ENCODE peak calls at places on chromosomes 6 and 20, in five cellular contexts. One of them, this sample, is unnamed.
A peak's percentile ranks its signal among the peaks of the same experiment; 100 is the strongest.

GRCh38 chr20:63735859-63736718 is at the start of gene LIME1:
- DNase-seq in HepG2: no peak
- DNase-seq in GM23338: no peak
- DNase-seq in IMR-90: no peak
- DNase-seq in mesendoderm: no peak
- DNase-seq in this sample: no peak

GRCh38 chr20:37642246-37642645 is 51.6 kb upstream of the CTNNBL1 start:
- DNase-seq in HepG2: no peak
- DNase-seq in GM23338: no peak
- DNase-seq in IMR-90: no peak
- DNase-seq in mesendoderm: no peak
- DNase-seq in this sample: no peak

GRCh38 chr6:18498408-18498807 is 111.3 kb downstream of the RNF144B start:
- DNase-seq in HepG2: no peak
- DNase-seq in GM23338: no peak
- DNase-seq in IMR-90: no peak
- DNase-seq in mesendoderm: no peak
- DNase-seq in this sample: no peak

GRCh38 chr20:47205577-47206123 is 150.8 kb downstream of the ZMYND8 start:
- DNase-seq in HepG2: peak; percentile 78
- DNase-seq in GM23338: peak; percentile 74
- DNase-seq in IMR-90: peak; percentile 79
- DNase-seq in mesendoderm: peak; percentile 69
- DNase-seq in this sample: peak; percentile 48

GRCh38 chr6:120384671-120385070 is 949.6 kb downstream of the TBC1D32 start:
- DNase-seq in HepG2: no peak
- DNase-seq in GM23338: no peak
- DNase-seq in IMR-90: no peak
- DNase-seq in mesendoderm: no peak
- DNase-seq in this sample: no peak

GRCh38 chr20:32574296-32575226 is 10.6 kb downstream of the NOL4L start:
- DNase-seq in HepG2: no peak
- DNase-seq in GM23338: peak; percentile 59
- DNase-seq in IMR-90: peak; percentile 88
- DNase-seq in mesendoderm: peak; percentile 83
- DNase-seq in this sample: peak; percentile 81

GRCh38 chr20:15475483-15475882 is 1097.8 kb downstream of the KIF16B start:
- DNase-seq in HepG2: no peak
- DNase-seq in GM23338: no peak
- DNase-seq in IMR-90: no peak
- DNase-seq in mesendoderm: no peak
- DNase-seq in this sample: no peak

GRCh38 chr6:18820725-18821124 is 433.6 kb downstream of the RNF144B start:
- DNase-seq in HepG2: no peak
- DNase-seq in GM23338: peak; percentile 39
- DNase-seq in IMR-90: no peak
- DNase-seq in mesendoderm: peak; percentile 45
- DNase-seq in this sample: no peak

GRCh38 chr6:80009531-80009930 is 5.1 kb downstream of the TTK start:
- DNase-seq in HepG2: no peak
- DNase-seq in GM23338: no peak
- DNase-seq in IMR-90: no peak
- DNase-seq in mesendoderm: no peak
- DNase-seq in this sample: no peak

GRCh38 chr6:150412221-150412620 is 43.4 kb downstream of the IYD start:
- DNase-seq in HepG2: no peak
- DNase-seq in GM23338: no peak
- DNase-seq in IMR-90: no peak
- DNase-seq in mesendoderm: no peak
- DNase-seq in this sample: peak; percentile 25

GRCh38 chr6:53014034-53014433 is 18.9 kb upstream of the GSTA4 start:
- DNase-seq in HepG2: no peak
- DNase-seq in GM23338: no peak
- DNase-seq in IMR-90: peak; percentile 76
- DNase-seq in mesendoderm: no peak
- DNase-seq in this sample: peak; percentile 89

GRCh38 chr6:108805611-108806181 is 42.5 kb upstream of the ARMC2 start:
- DNase-seq in HepG2: no peak
- DNase-seq in GM23338: no peak
- DNase-seq in IMR-90: no peak
- DNase-seq in mesendoderm: no peak
- DNase-seq in this sample: no peak

GRCh38 chr6:146135167-146135566 is 106.3 kb downstream of the GRM1 start:
- DNase-seq in HepG2: no peak
- DNase-seq in GM23338: no peak
- DNase-seq in IMR-90: no peak
- DNase-seq in mesendoderm: peak; percentile 50
- DNase-seq in this sample: no peak

GRCh38 chr6:49939993-49940498 is 23.9 kb downstream of the DEFB114 start:
- DNase-seq in HepG2: no peak
- DNase-seq in GM23338: peak; percentile 19
- DNase-seq in IMR-90: no peak
- DNase-seq in mesendoderm: peak; percentile 89
- DNase-seq in this sample: no peak

GRCh38 chr6:67885081-67886033 is 749.7 kb upstream of the ADGRB3 start:
- DNase-seq in HepG2: no peak
- DNase-seq in GM23338: no peak
- DNase-seq in IMR-90: no peak
- DNase-seq in mesendoderm: no peak
- DNase-seq in this sample: no peak

GRCh38 chr6:119182875-119183274 is 104.4 kb upstream of the FAM184A start:
- DNase-seq in HepG2: no peak
- DNase-seq in GM23338: no peak
- DNase-seq in IMR-90: no peak
- DNase-seq in mesendoderm: no peak
- DNase-seq in this sample: no peak

GRCh38 chr20:43840382-43841070 is 74.1 kb upstream of the TOX2 start:
- DNase-seq in HepG2: peak; percentile 39
- DNase-seq in GM23338: peak; percentile 83
- DNase-seq in IMR-90: peak; percentile 29
- DNase-seq in mesendoderm: peak; percentile 78
- DNase-seq in this sample: no peak

GRCh38 chr20:46545077-46545826 is 5.2 kb downstream of the OCSTAMP start:
- DNase-seq in HepG2: no peak
- DNase-seq in GM23338: no peak
- DNase-seq in IMR-90: peak; percentile 21
- DNase-seq in mesendoderm: no peak
- DNase-seq in this sample: no peak

GRCh38 chr6:45626087-45626891 is 248.6 kb upstream of the SUPT3H start:
- DNase-seq in HepG2: no peak
- DNase-seq in GM23338: no peak
- DNase-seq in IMR-90: peak; percentile 84
- DNase-seq in mesendoderm: no peak
- DNase-seq in this sample: peak; percentile 81

GRCh38 chr6:159532155-159532554 is 160.9 kb downstream of the SOD2 start:
- DNase-seq in HepG2: no peak
- DNase-seq in GM23338: peak; percentile 56
- DNase-seq in IMR-90: no peak
- DNase-seq in mesendoderm: no peak
- DNase-seq in this sample: no peak

GRCh38 chr6:53837875-53838806 is 43.3 kb downstream of the LRRC1 start:
- DNase-seq in HepG2: no peak
- DNase-seq in GM23338: no peak
- DNase-seq in IMR-90: peak; percentile 22
- DNase-seq in mesendoderm: no peak
- DNase-seq in this sample: peak; percentile 41

DNA sequence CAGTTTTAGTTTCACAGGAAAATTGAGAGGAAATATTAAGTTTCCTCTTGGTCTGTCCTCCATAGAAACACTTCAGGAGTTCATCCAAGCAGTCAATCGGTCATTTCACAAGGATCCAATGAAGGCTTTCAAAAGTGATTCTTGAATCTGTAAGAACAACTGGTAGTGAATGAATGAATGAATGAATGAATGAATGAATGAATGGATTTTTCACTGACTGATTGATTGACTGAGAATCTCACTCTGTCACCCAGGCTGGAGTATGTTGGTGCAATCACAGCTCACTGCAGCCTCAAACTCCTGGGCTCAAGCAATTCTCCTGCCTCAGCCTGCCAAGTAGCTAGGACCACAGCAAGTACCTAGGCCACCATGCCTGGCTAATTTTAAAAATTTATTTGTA is 39.4 kb upstream of the TAF8 start:
- DNase-seq in HepG2: no peak
- DNase-seq in GM23338: no peak
- DNase-seq in IMR-90: no peak
- DNase-seq in mesendoderm: no peak
- DNase-seq in this sample: no peak
- H3K4me3 ChIP-seq in HepG2: no peak overlapping the region
- H3K4me3 ChIP-seq in GM23338: no peak overlapping the region
- H3K4me3 ChIP-seq in IMR-90: no peak overlapping the region
- H3K4me3 ChIP-seq in mesendoderm: no peak overlapping the region
- H3K4me3 ChIP-seq in this sample: no peak overlapping the region

GRCh38 chr6:390914-391558 is 516 bp upstream of the IRF4 start:
- DNase-seq in HepG2: no peak
- DNase-seq in GM23338: peak; percentile 77
- DNase-seq in IMR-90: no peak
- DNase-seq in mesendoderm: peak; percentile 68
- DNase-seq in this sample: peak; percentile 25

GRCh38 chr6:394641-395289 is 3.2 kb downstream of the IRF4 start:
- DNase-seq in HepG2: no peak
- DNase-seq in GM23338: no peak
- DNase-seq in IMR-90: no peak
- DNase-seq in mesendoderm: no peak
- DNase-seq in this sample: no peak

GRCh38 chr6:393391-394221 is 2.1 kb downstream of the IRF4 start:
- DNase-seq in HepG2: no peak
- DNase-seq in GM23338: peak; percentile 58
- DNase-seq in IMR-90: no peak
- DNase-seq in mesendoderm: peak; percentile 23
- DNase-seq in this sample: peak; percentile 19

GRCh38 chr6:391559-392440 is at the start of gene IRF4:
- DNase-seq in HepG2: no peak
- DNase-seq in GM23338: peak; percentile 72
- DNase-seq in IMR-90: no peak
- DNase-seq in mesendoderm: peak; percentile 65
- DNase-seq in this sample: peak; percentile 4

DNA sequence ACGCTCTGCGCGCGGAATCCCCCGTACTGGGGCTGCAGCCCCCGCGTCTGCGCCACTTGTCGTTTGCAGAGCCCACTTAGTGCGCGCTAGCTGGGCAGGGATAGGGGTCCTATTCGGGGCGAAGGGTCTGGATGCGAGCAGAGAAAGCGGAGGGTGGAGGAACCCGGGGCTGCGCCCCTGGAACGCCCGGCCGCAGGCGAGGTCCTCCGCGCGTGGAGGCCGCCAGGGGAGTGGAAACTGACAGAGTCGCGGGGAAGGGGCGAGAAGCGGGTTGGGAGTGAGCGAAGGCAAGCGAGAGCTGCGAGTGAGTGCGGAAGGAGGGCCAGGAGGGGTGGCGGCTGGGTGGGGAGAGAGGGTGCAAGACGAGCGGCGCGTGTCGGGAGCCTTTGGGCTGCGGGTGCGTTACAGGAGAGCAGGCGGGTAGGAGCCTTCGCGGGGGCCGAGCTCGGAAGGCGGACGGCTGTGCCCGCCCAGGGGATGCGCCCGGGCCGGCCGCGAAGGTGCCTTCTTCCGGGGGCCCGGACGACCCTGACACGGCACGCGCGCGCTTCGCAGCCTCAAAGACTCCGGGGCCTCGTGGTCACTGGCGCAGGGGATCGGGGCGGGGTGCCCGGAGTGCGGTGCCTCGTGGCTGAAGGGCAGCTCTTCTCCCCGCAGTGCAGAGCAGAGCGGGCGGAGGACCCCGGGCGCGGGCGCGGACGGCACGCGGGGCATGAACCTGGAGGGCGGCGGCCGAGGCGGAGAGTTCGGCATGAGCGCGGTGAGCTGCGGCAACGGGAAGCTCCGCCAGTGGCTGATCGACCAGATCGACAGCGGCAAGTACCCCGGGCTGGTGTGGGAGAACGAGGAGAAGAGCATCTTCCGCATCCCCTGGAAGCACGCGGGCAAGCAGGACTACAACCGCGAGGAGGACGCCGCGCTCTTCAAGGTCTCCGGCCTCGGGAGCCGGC is 1.2 kb downstream of the IRF4 start:
- DNase-seq in HepG2: no peak
- DNase-seq in GM23338: peak; percentile 48
- DNase-seq in IMR-90: no peak
- DNase-seq in mesendoderm: peak; percentile 57
- DNase-seq in this sample: peak; percentile 2
- H3K27me3 ChIP-seq in HepG2: peaks cover 72% of the 10 kb centered on the region
- H3K27me3 ChIP-seq in GM23338: peaks cover 75% of the 10 kb centered on the region
- H3K27me3 ChIP-seq in IMR-90: peaks cover 83% of the 10 kb centered on the region
- H3K27me3 ChIP-seq in mesendoderm: peaks cover 29% of the 10 kb centered on the region
- H3K27me3 ChIP-seq in this sample: peaks cover 24% of the 10 kb centered on the region

DNA sequence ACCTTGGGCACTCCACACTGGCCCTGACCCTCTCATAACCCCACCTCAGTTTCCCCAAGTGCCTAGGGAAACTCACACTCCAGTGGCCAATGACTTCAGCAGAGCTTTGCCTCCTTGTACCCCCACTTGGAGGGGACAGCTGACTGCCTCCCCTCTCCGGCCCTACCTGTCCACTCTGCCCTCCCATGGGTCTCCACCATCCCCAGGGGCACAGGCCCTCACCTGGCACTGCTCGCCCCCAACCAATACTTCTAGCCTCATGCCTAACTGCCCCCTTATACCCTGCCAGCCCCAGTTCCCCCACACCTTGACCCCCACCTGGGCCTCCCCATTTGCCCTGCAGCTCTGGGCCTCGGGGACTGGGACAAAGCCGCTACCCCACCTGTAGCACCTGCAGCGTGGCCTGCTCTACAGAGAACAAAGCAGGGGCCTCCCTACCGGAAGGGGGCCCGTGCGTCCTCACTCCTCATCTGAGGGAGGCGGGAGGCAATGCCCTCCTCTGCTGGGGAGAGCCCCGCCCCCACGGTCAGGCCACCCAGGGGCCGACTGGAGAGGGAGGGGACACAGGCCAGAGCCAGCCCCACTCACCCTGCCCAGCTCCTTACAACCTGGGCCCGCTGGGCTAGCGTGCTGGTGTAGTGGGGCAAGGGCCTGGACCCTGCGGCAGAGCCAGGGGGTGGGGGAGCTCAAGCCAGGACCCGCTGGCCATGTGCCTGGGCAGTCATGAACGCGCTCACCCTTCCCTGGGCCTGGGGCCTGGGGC is 8.2 kb downstream of the LAMA5 start:
- DNase-seq in HepG2: no peak
- DNase-seq in GM23338: no peak
- DNase-seq in IMR-90: no peak
- DNase-seq in mesendoderm: no peak
- DNase-seq in this sample: no peak
- H3K4me3 ChIP-seq in HepG2: no peak overlapping the region
- H3K4me3 ChIP-seq in GM23338: no peak overlapping the region
- H3K4me3 ChIP-seq in IMR-90: no peak overlapping the region
- H3K4me3 ChIP-seq in mesendoderm: no peak overlapping the region
- H3K4me3 ChIP-seq in this sample: no peak overlapping the region

DNA sequence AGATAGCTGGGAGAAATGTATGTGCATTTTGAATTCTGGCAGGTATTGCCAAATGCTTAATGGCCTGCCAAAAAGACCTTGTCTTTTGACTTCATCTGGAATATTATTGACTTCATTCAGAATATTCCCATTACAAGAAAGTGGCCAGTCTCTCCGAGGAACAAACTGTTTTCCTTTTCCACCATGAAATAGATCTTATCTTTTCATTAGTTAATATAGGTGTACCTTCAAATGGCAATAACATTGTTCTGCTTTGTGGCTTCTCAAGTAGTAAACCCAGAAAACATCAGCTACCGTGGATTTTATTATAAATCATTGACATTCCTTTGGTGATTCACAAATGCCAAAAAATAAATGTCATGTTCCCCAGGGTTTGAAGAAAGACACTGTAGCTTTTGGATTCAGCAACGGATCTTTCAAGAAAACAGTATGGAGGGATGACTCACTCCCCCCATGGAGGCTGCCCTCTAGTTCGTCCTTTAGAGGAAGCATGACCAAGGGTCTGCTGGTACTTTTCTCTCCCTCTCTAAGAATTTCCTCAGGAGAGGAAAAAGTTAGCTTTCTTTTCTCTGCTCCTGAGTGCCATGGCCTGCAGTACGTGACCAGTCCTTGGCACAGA is 1.1 kb upstream of the RNF182 start:
- DNase-seq in HepG2: no peak
- DNase-seq in GM23338: no peak
- DNase-seq in IMR-90: peak; percentile 65
- DNase-seq in mesendoderm: peak; percentile 58
- DNase-seq in this sample: peak; percentile 70
- H3K27me3 ChIP-seq in HepG2: peaks cover 48% of the 10 kb centered on the region
- H3K27me3 ChIP-seq in GM23338: peaks cover 37% of the 10 kb centered on the region
- H3K27me3 ChIP-seq in IMR-90: peaks cover 6% of the 10 kb centered on the region
- H3K27me3 ChIP-seq in mesendoderm: peaks cover 3% of the 10 kb centered on the region
- H3K27me3 ChIP-seq in this sample: no peaks in the 10 kb centered on the region